ENCODE peak calls at places on chromosome 18, in nine cellular contexts. I is GM06990, Z is fibroblast of lung, K is cardiac fibroblast, E is tibial artery, S is GM12878, F is heart left ventricle, R is fibroblast of mammary gland, H is lung. V is an unnamed sample.

GRCh38 chr18:47627030-47627429 is 303.4 kb downstream of the SMAD2 start:
- DNase-seq in R (no peak), K (no peak), S (no peak), Z (no peak), I (no peak), H (no peak), F (no peak), E (no peak), V (no peak)

GRCh38 chr18:37419272-37419671 is 146.3 kb downstream of the CELF4 start:
- DNase-seq in R (no peak), K (peak; percentile 27), E (no peak), H (no peak), F (no peak), Z (peak; percentile 69), I (no peak), S (no peak), V (no peak)

GRCh38 chr18:55214969-55215368 is 255.7 kb upstream of the CCDC68 start:
- DNase-seq in I (no peak), F (no peak), H (no peak), Z (no peak), K (no peak), R (no peak), S (no peak), E (no peak), V (no peak)

GRCh38 chr18:5546660-5547059 is 2.9 kb upstream of the EPB41L3 start:
- DNase-seq in F (no peak), Z (peak; percentile 56), S (no peak), E (peak; percentile 49), K (peak; percentile 84), R (peak; percentile 77), H (no peak), I (no peak), V (peak; percentile 72)

GRCh38 chr18:77054606-77055428 is 77.8 kb downstream of the MBP start:
- DNase-seq in E (peak; percentile 81), K (peak; percentile 95), Z (peak; percentile 80), H (peak; percentile 83), S (peak; percentile 80), F (peak; percentile 89), I (peak; percentile 81), R (peak; percentile 82), V (peak; percentile 94)

GRCh38 chr18:2411381-2411977 is 159.8 kb downstream of the METTL4 start:
- DNase-seq in I (no peak), F (no peak), R (no peak), E (no peak), K (peak; percentile 17), Z (peak; percentile 87), H (no peak), S (no peak), V (peak; percentile 69)

GRCh38 chr18:68542818-68543217 is 172.1 kb downstream of the TMX3 start:
- DNase-seq in I (no peak), E (no peak), S (no peak), Z (no peak), R (no peak), H (no peak), K (no peak), F (no peak), V (no peak)

GRCh38 chr18:13823707-13824395 is at the start of gene MC5R:
- DNase-seq in F (peak; percentile 47), S (no peak), H (peak; percentile 48), K (peak; percentile 48), I (peak; percentile 74), R (peak; percentile 26), E (no peak), Z (peak; percentile 25), V (peak; percentile 26)

GRCh38 chr18:55179460-55180195 is 220.4 kb upstream of the CCDC68 start:
- DNase-seq in K (peak; percentile 51), H (no peak), S (no peak), R (peak; percentile 72), I (no peak), E (no peak), F (no peak), Z (peak; percentile 75), V (peak; percentile 25)

GRCh38 chr18:22164337-22165048 is 4.9 kb upstream of the GATA6 start:
- DNase-seq in K (no peak), F (no peak), H (no peak), Z (no peak), S (no peak), I (no peak), E (no peak), R (no peak), V (no peak)

GRCh38 chr18:3040881-3041280 is 27.9 kb upstream of the LPIN2 start:
- DNase-seq in E (no peak), K (no peak), F (no peak), R (no peak), H (no peak), Z (no peak), I (no peak), S (no peak), V (no peak)

GRCh38 chr18:58017267-58017666 is 26.8 kb upstream of the NEDD4L start:
- DNase-seq in I (no peak), R (no peak), S (no peak), E (no peak), F (no peak), H (no peak), K (no peak), Z (no peak), V (no peak)

GRCh38 chr18:78996741-78997490 is 17.3 kb downstream of the SALL3 start:
- DNase-seq in S (no peak), F (no peak), R (no peak), Z (no peak), H (no peak), E (no peak), I (no peak), K (no peak), V (no peak)

GRCh38 chr18:26459340-26459739 is 89.0 kb downstream of the KCTD1 start:
- DNase-seq in H (no peak), R (no peak), Z (no peak), E (no peak), F (no peak), S (no peak), I (no peak), K (no peak), V (no peak)

GRCh38 chr18:60894254-60894945 is 438.8 kb upstream of the CDH20 start:
- DNase-seq in E (no peak), H (no peak), K (peak; percentile 9), S (no peak), Z (peak; percentile 14), F (no peak), I (no peak), R (no peak), V (no peak)

GRCh38 chr18:3297025-3297984 is 35.4 kb downstream of the MYL12B start:
- DNase-seq in E (peak; percentile 81), H (peak; percentile 96), K (peak; percentile 89), F (peak; percentile 84), R (peak; percentile 95), I (peak; percentile 74), Z (peak; percentile 94), S (peak; percentile 69), V (peak; percentile 93)

GRCh38 chr18:47204908-47205522 is 28.9 kb upstream of the IER3IP1 start:
- DNase-seq in I (no peak), E (no peak), Z (peak; percentile 11), S (no peak), R (peak; percentile 42), F (no peak), H (peak; percentile 38), K (peak; percentile 56), V (peak; percentile 30)

GRCh38 chr18:44887227-44887631 is 206.5 kb downstream of the SETBP1 start:
- DNase-seq in H (no peak), R (peak; percentile 87), I (peak; percentile 70), K (peak; percentile 56), E (no peak), F (peak; percentile 41), S (peak; percentile 69), Z (peak; percentile 79), V (peak; percentile 32)

GRCh38 chr18:2654828-2655152 is 736 bp upstream of the SMCHD1 start:
- DNase-seq in R (no peak), H (no peak), Z (no peak), K (peak; percentile 9), S (no peak), E (no peak), I (no peak), F (no peak), V (no peak)

GRCh38 chr18:48002933-48003365 is 72.5 kb upstream of the SMAD2 start:
- DNase-seq in K (peak; percentile 63), S (no peak), Z (peak; percentile 78), H (peak; percentile 62), F (peak; percentile 90), E (no peak), I (no peak), R (no peak), V (peak; percentile 82)

DNA sequence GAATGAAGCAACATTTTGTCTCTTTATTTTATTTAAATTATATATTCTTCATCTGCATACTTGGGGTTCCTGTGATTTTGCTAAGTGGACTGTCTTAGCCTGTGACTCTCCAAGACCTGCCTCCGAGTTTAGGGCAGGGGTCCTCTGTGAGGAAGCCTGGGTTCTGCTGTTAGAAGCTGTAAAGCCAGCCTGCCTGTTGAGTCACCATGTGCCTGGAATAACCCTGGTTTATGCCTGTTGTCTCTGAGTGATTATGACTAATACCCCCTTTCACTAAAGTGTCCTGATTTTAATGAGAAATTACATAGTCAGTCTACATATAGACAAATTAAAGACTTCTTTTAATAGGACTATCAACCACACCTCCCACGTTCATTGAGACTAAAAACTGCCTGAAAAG is 369.1 kb downstream of the ZNF521 start:
- DNase-seq in S (no peak), I (no peak), F (no peak), R (peak; percentile 65), H (no peak), K (no peak), Z (peak; percentile 27), E (no peak), V (no peak)
- H3K4me3 ChIP-seq in S (no peak overlapping the region), I (no peak overlapping the region), F (no peak overlapping the region), R (no peak overlapping the region), H (no peak overlapping the region), K (no peak overlapping the region), Z (no peak overlapping the region), E (no peak overlapping the region), V (no peak overlapping the region)

DNA sequence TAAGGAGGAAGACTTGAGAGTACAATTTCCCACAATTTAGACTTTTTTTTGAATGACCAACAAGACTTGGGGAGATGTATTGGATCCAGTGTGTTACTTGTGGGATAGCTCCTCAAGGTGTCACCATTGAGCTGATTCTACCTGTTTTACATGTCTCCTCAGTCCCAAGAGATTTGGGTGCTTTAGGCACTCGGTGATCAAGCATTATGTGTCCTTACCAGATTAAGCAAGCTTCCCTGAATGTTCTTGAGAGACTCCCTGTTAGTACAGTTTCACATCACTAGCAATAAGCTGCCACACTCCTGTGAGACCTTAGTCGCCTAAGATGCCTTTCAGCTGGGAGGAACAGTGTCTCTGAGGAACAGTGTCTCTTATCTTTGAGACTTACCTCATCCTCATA is 384.3 kb upstream of the SYT4 start:
- DNase-seq in K (peak; percentile 63), E (no peak), F (no peak), S (peak; percentile 4), I (no peak), R (peak; percentile 88), Z (peak; percentile 71), H (no peak), V (peak; percentile 82)
- TF ChIP-seq CTCF in K (peak; percentile 48), E (no peak), F (peak; percentile 21), S (peak; percentile 46), I (peak; percentile 47), R (peak; percentile 59), Z (peak; percentile 38), H (no peak), V (peak; percentile 65)

GRCh38 chr18:49399003-49399402 is 61.4 kb downstream of the DYM start:
- DNase-seq in K (peak; percentile 29), I (no peak), H (no peak), R (no peak), E (peak; percentile 22), S (no peak), F (no peak), Z (peak; percentile 4), V (no peak)
- H3K4me3 ChIP-seq in K (no peak overlapping the region), I (no peak overlapping the region), H (no peak overlapping the region), R (no peak overlapping the region), E (no peak overlapping the region), S (peak overlapping the region; percentile 16), F (no peak overlapping the region), Z (no peak overlapping the region), V (no peak overlapping the region)

GRCh38 chr18:64017870-64018269 is 48.0 kb downstream of the SERPINB8 start:
- DNase-seq in F (no peak), E (no peak), H (no peak), Z (no peak), I (no peak), K (peak; percentile 34), S (no peak), R (peak; percentile 40), V (peak; percentile 27)
- TF ChIP-seq CTCF in F (peak; percentile 55), E (no peak), H (no peak), Z (no peak), I (peak; percentile 51), K (peak; percentile 44), S (peak; percentile 60), R (peak; percentile 47), V (peak; percentile 44)